ENCODE peak calls at places on chromosomes 11 and 22, in six cellular contexts. X, S, B, T, C and H are unnamed samples.
A peak's percentile ranks its signal among the peaks of the same experiment; 100 is the strongest.

GRCh38 chr11:114774599-114775365 is 96.5 kb downstream of the NXPE2 start:
- DNase-seq in X (no peak), S (no peak), C (no peak), T (peak; percentile 94), B (peak; percentile 46), H (peak; percentile 9)

GRCh38 chr22:36727927-36728488 is 24.5 kb upstream of the CACNG2 start:
- DNase-seq in C (no peak), X (peak; percentile 12), T (peak; percentile 17), B (no peak), S (no peak), H (no peak)

GRCh38 chr11:102495161-102496042 is 35.1 kb downstream of the MMP7 start:
- DNase-seq in T (peak; percentile 79), S (peak; percentile 58), B (peak; percentile 88), C (no peak), X (no peak), H (peak; percentile 85)

GRCh38 chr11:115269193-115269592 is 235.0 kb downstream of the CADM1 start:
- DNase-seq in X (no peak), T (no peak), C (no peak), B (no peak), S (no peak), H (no peak)

GRCh38 chr11:118658372-118659313 is 20.8 kb downstream of the TREH start:
- DNase-seq in T (peak; percentile 59), X (no peak), S (no peak), C (no peak), B (no peak), H (no peak)

GRCh38 chr11:118984825-118985224 is 13.1 kb upstream of the CENATAC start:
- DNase-seq in B (no peak), T (no peak), S (no peak), X (no peak), C (no peak), H (no peak)

GRCh38 chr11:109264128-109264527 is 157.9 kb upstream of the C11orf87 start:
- DNase-seq in C (no peak), S (no peak), B (no peak), T (no peak), X (no peak), H (no peak)

GRCh38 chr22:48432721-48433518 is 1394.8 kb downstream of the BRD1 start:
- DNase-seq in C (no peak), T (no peak), S (no peak), B (no peak), X (peak; percentile 57), H (no peak)

GRCh38 chr11:131691558-131692041 is 321.2 kb downstream of the NTM start:
- DNase-seq in B (peak; percentile 11), S (no peak), X (no peak), T (peak; percentile 88), C (no peak), H (no peak)

GRCh38 chr22:18971321-18971751 is 35.2 kb upstream of the PRODH start:
- DNase-seq in T (no peak), S (no peak), C (no peak), B (no peak), X (no peak), H (no peak)

GRCh38 chr22:18968011-18968749 is 32.1 kb upstream of the PRODH start:
- DNase-seq in X (no peak), S (no peak), T (peak; percentile 91), B (peak; percentile 15), C (no peak), H (no peak)

GRCh38 chr22:18970948-18971315 is 34.8 kb upstream of the PRODH start:
- DNase-seq in T (no peak), S (no peak), B (no peak), X (no peak), C (no peak), H (no peak)

GRCh38 chr22:18973264-18974031 is 37.4 kb upstream of the PRODH start:
- DNase-seq in T (no peak), C (no peak), X (no peak), S (no peak), B (no peak), H (no peak)

DNA sequence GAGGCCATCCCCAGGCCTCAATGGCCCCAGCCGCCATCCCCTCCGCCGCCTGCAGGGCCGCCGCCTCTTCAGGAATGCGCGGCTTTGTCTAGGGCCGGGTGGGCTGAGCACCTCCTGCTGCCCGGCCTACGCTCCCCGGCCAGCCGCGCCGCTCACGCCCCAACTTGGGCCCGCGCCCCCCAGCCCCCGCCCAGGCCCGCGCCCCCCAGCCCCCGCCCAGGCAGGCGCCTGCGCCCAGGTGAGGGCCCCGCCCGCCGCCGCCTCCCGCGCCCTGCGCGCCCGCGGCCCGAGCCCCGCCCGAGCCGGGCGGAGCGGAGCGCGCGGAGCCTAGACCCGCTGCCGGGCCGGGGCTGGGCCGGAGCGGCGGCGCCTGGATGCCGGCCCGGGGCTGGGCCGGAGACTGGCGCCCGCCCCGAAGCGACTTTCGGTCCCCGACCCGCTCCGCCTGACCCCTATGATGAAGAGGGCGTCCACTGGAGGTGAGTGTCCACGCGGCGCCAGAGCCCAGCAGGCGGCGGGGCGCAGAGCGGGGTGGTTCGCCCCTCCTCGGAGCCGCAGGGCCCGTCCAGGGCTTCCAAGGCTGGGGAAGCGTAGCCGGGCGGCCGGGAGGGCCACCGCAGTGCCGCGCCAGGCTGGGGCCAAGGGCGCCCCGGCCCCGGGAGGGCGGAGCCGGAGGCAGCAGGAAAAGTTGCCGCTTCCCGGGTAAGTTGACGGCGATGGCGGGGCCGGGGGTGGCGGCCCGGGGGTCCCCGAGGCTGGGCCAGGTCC is 34.3 kb upstream of the PRODH start:
- DNase-seq in S (no peak), T (peak; percentile 87), C (no peak), B (no peak), X (no peak), H (no peak)
- H3K4me3 ChIP-seq in S (no peak overlapping the region), T (peak overlapping the region; percentile 76), C (no peak overlapping the region), B (peak overlapping the region; percentile 3), X (peak overlapping the region; percentile 42), H (no peak overlapping the region)

DNA sequence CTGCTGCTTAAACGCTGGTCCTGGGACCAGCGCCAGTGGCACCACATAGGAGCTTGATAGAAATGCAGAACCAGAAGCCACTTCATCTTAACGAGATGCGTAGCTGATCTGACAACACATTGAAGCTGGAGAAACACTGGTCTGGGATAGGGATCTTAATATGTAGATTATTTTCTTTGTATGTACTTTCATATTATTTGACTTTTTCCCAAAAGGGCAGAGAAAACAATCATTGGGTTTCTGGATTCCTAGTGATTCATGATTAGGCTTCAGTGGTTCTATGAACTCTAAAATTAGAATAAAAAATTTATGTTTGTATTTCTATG is 12.3 kb downstream of the MPEG1 start:
- DNase-seq in C (no peak), X (no peak), S (no peak), B (no peak), T (no peak), H (no peak)
- H3K4me3 ChIP-seq in C (no peak overlapping the region), X (no peak overlapping the region), S (no peak overlapping the region), B (no peak overlapping the region), T (no peak overlapping the region), H (no peak overlapping the region)

GRCh38 chr11:65607614-65608426 is 6.2 kb downstream of the MAP3K11 start:
- DNase-seq in B (no peak), T (no peak), C (no peak), S (no peak), X (no peak), H (no peak)
- H3K4me3 ChIP-seq in B (no peak overlapping the region), T (peak overlapping the region; percentile 59), C (no peak overlapping the region), S (no peak overlapping the region), X (peak overlapping the region; percentile 42), H (no peak overlapping the region)

GRCh38 chr11:134512791-134513538 is 100.9 kb upstream of the B3GAT1 start:
- DNase-seq in T (peak; percentile 29), S (peak; percentile 2), B (no peak), C (no peak), X (peak; percentile 50), H (no peak)
- H3K4me3 ChIP-seq in T (no peak overlapping the region), S (no peak overlapping the region), B (no peak overlapping the region), C (no peak overlapping the region), X (no peak overlapping the region), H (no peak overlapping the region)

GRCh38 chr22:43270949-43271348 is 72.2 kb downstream of the SCUBE1 start:
- DNase-seq in S (no peak), X (no peak), C (no peak), T (no peak), B (no peak), H (no peak)
- H3K4me3 ChIP-seq in S (no peak overlapping the region), X (no peak overlapping the region), C (no peak overlapping the region), T (no peak overlapping the region), B (no peak overlapping the region), H (no peak overlapping the region)